ENCODE peak calls at places on chromosome 15, in five cellular contexts. One of them, this sample, is unnamed.

GRCh38 chr15:70199601-70200000 is 101.9 kb upstream of the TLE3 start:
- DNase-seq in NCI-H187: no peak
- DNase-seq in SW 1271: no peak
- DNase-seq in astrocyte of the spinal cord: no peak
- DNase-seq in WTC11: no peak
- DNase-seq in this sample: peak

GRCh38 chr15:71409541-71409940 is 294.3 kb downstream of the THSD4 start:
- DNase-seq in NCI-H187: no peak
- DNase-seq in SW 1271: no peak
- DNase-seq in astrocyte of the spinal cord: no peak
- DNase-seq in WTC11: no peak
- DNase-seq in this sample: no peak

GRCh38 chr15:67024322-67024997 is 40.9 kb upstream of the SMAD3 start:
- DNase-seq in astrocyte of the spinal cord: peak
- DNase-seq in NCI-H187: no peak
- DNase-seq in SW 1271: peak
- DNase-seq in WTC11: no peak
- DNase-seq in this sample: no peak

GRCh38 chr15:76012021-76012551 is at the start of gene NRG4:
- DNase-seq in SW 1271: no peak
- DNase-seq in NCI-H187: no peak
- DNase-seq in astrocyte of the spinal cord: no peak
- DNase-seq in WTC11: no peak
- DNase-seq in this sample: no peak

GRCh38 chr15:52392008-52392687 is 96.5 kb upstream of the MYO5C start:
- DNase-seq in astrocyte of the spinal cord: no peak
- DNase-seq in SW 1271: no peak
- DNase-seq in WTC11: peak
- DNase-seq in NCI-H187: no peak
- DNase-seq in this sample: no peak

GRCh38 chr15:28984421-28985375 is 98.9 kb downstream of the APBA2 start:
- DNase-seq in astrocyte of the spinal cord: peak
- DNase-seq in NCI-H187: no peak
- DNase-seq in SW 1271: no peak
- DNase-seq in WTC11: no peak
- DNase-seq in this sample: no peak

GRCh38 chr15:64985382-64986033 is 4.2 kb downstream of the SPG21 start:
- DNase-seq in astrocyte of the spinal cord: no peak
- DNase-seq in SW 1271: no peak
- DNase-seq in WTC11: no peak
- DNase-seq in NCI-H187: no peak
- DNase-seq in this sample: no peak

GRCh38 chr15:81118361-81118760 is 15.7 kb upstream of the CFAP161 start:
- DNase-seq in astrocyte of the spinal cord: no peak
- DNase-seq in WTC11: peak
- DNase-seq in SW 1271: no peak
- DNase-seq in NCI-H187: no peak
- DNase-seq in this sample: no peak

GRCh38 chr15:79157631-79158592 is 67.3 kb upstream of the RASGRF1 start:
- DNase-seq in SW 1271: no peak
- DNase-seq in astrocyte of the spinal cord: no peak
- DNase-seq in WTC11: no peak
- DNase-seq in NCI-H187: no peak
- DNase-seq in this sample: no peak

GRCh38 chr15:85800460-85801123 is 5.9 kb upstream of the KLHL25 start:
- DNase-seq in astrocyte of the spinal cord: peak
- DNase-seq in WTC11: no peak
- DNase-seq in SW 1271: peak
- DNase-seq in NCI-H187: peak
- DNase-seq in this sample: no peak

GRCh38 chr15:40942337-40942854 is 10.9 kb upstream of the CHAC1 start:
- DNase-seq in astrocyte of the spinal cord: no peak
- DNase-seq in NCI-H187: no peak
- DNase-seq in SW 1271: no peak
- DNase-seq in WTC11: no peak
- DNase-seq in this sample: no peak

GRCh38 chr15:47756872-47757271 is 39.6 kb downstream of the SEMA6D start:
- DNase-seq in SW 1271: peak
- DNase-seq in astrocyte of the spinal cord: peak
- DNase-seq in WTC11: no peak
- DNase-seq in NCI-H187: no peak
- DNase-seq in this sample: no peak

GRCh38 chr15:60396100-60396499 is 1.7 kb downstream of the ANXA2 start:
- DNase-seq in astrocyte of the spinal cord: peak
- DNase-seq in NCI-H187: no peak
- DNase-seq in WTC11: peak
- DNase-seq in SW 1271: no peak
- DNase-seq in this sample: no peak

GRCh38 chr15:32851619-32852416 is 134.0 kb downstream of the GREM1 start:
- DNase-seq in NCI-H187: no peak
- DNase-seq in astrocyte of the spinal cord: peak
- DNase-seq in SW 1271: no peak
- DNase-seq in WTC11: no peak
- DNase-seq in this sample: no peak

GRCh38 chr15:64911317-64912186 is at the start of gene ANKDD1A:
- DNase-seq in NCI-H187: peak
- DNase-seq in SW 1271: no peak
- DNase-seq in astrocyte of the spinal cord: peak
- DNase-seq in WTC11: peak
- DNase-seq in this sample: peak

GRCh38 chr15:95127356-95127755 is 896.0 kb downstream of the MCTP2 start:
- DNase-seq in SW 1271: no peak
- DNase-seq in astrocyte of the spinal cord: no peak
- DNase-seq in WTC11: no peak
- DNase-seq in NCI-H187: no peak
- DNase-seq in this sample: no peak

GRCh38 chr15:71252036-71252898 is 137.0 kb downstream of the THSD4 start:
- DNase-seq in WTC11: no peak
- DNase-seq in NCI-H187: no peak
- DNase-seq in astrocyte of the spinal cord: no peak
- DNase-seq in SW 1271: peak
- DNase-seq in this sample: no peak